ENCODE peak calls at places on chromosomes 12 and 14, in eight cellular contexts. I is MV-4-11, M is amniotic stem cell, L is HS-5, Z is astrocyte of the spinal cord, P is iPS-NIHi11, W is kidney epithelial cell, O is HS-27A. R is an unnamed sample.

GRCh38 chr14:55198749-55199148 is 7.4 kb upstream of the DLGAP5 start:
- DNase-seq in M (no peak), L (no peak), O (no peak), Z (no peak), I (no peak), P (no peak), W (no peak), R (no peak)

GRCh38 chr12:58918475-58918874 is 1.8 kb downstream of the LRIG3 start:
- DNase-seq in M (no peak), W (no peak), Z (peak; percentile 23), P (no peak), I (no peak), L (no peak), O (no peak), R (no peak)

GRCh38 chr14:94682061-94682516 is 69.9 kb downstream of the SERPINA3 start:
- DNase-seq in W (no peak), I (no peak), P (no peak), Z (peak; percentile 33), M (no peak), O (no peak), L (no peak), R (no peak)

GRCh38 chr14:53001787-53002378 is 51.0 kb upstream of the FERMT2 start:
- DNase-seq in P (no peak), I (no peak), M (no peak), Z (no peak), W (no peak), L (no peak), O (no peak), R (no peak)

GRCh38 chr14:29243355-29243754 is 476.8 kb downstream of the FOXG1 start:
- DNase-seq in I (no peak), M (no peak), O (no peak), L (no peak), Z (peak; percentile 48), W (no peak), P (no peak), R (no peak)

GRCh38 chr12:47591387-47591786 is 114.4 kb downstream of the RPAP3 start:
- DNase-seq in Z (peak; percentile 12), I (no peak), W (no peak), O (no peak), P (no peak), M (no peak), L (no peak), R (no peak)

GRCh38 chr14:33062881-33063280 is 124.2 kb downstream of the NPAS3 start:
- DNase-seq in I (no peak), M (no peak), O (no peak), P (no peak), Z (peak; percentile 82), W (no peak), L (peak; percentile 33), R (no peak)

GRCh38 chr14:92677087-92677668 is 71.2 kb downstream of the LGMN start:
- DNase-seq in O (no peak), Z (no peak), L (no peak), W (no peak), I (peak; percentile 98), M (no peak), P (no peak), R (no peak)

GRCh38 chr12:94622475-94622874 is 27.9 kb downstream of the TMCC3 start:
- DNase-seq in L (no peak), O (no peak), Z (peak; percentile 13), M (no peak), P (no peak), W (no peak), I (no peak), R (no peak)

GRCh38 chr14:22478670-22479069 is 110.4 kb downstream of the DAD1 start:
- DNase-seq in W (no peak), P (no peak), M (no peak), I (no peak), L (no peak), O (no peak), Z (peak; percentile 34), R (no peak)

GRCh38 chr12:68406134-68406576 is 74.0 kb upstream of the MDM1 start:
- DNase-seq in L (no peak), O (no peak), P (peak; percentile 56), Z (peak; percentile 84), M (no peak), I (no peak), W (no peak), R (no peak)

GRCh38 chr12:28017126-28017872 is 44.8 kb upstream of the PTHLH start:
- DNase-seq in I (no peak), L (no peak), Z (no peak), O (no peak), P (no peak), W (no peak), M (no peak), R (no peak)

GRCh38 chr12:121811434-121812319 is 7.9 kb downstream of the SETD1B start:
- DNase-seq in P (peak; percentile 92), Z (peak; percentile 71), O (no peak), M (peak; percentile 27), W (no peak), L (no peak), I (peak; percentile 48), R (peak; percentile 84)

GRCh38 chr12:2185751-2186341 is 133.1 kb downstream of the CACNA1C start:
- DNase-seq in L (no peak), M (no peak), O (no peak), I (no peak), W (no peak), Z (no peak), P (no peak), R (no peak)

GRCh38 chr12:86948851-86949250 is 692.7 kb upstream of the MGAT4C start:
- DNase-seq in P (no peak), W (no peak), O (no peak), L (no peak), M (no peak), I (no peak), Z (peak; percentile 6), R (no peak)

GRCh38 chr12:131194166-131194565 is 240.5 kb downstream of the ADGRD1 start:
- DNase-seq in M (no peak), I (no peak), P (peak; percentile 30), Z (no peak), W (no peak), O (no peak), L (no peak), R (no peak)

GRCh38 chr12:50110762-50111416 is 1.1 kb upstream of the COX14 start:
- DNase-seq in W (peak; percentile 53), L (no peak), M (no peak), Z (no peak), I (no peak), O (peak; percentile 38), P (peak; percentile 58), R (no peak)

GRCh38 chr12:111687255-111687654 is 1.4 kb downstream of the ACAD10 start:
- DNase-seq in P (no peak), I (no peak), W (no peak), L (no peak), O (no peak), Z (no peak), M (no peak), R (no peak)

GRCh38 chr12:30329281-30329680 is 366.4 kb downstream of the IPO8 start:
- DNase-seq in O (peak; percentile 60), I (no peak), W (no peak), P (no peak), M (no peak), L (peak; percentile 38), Z (peak; percentile 39), R (no peak)

GRCh38 chr12:10690906-10691305 is 17.1 kb upstream of the STYK1 start:
- DNase-seq in W (no peak), P (no peak), L (no peak), I (no peak), O (no peak), M (no peak), Z (no peak), R (no peak)

GRCh38 chr12:53065470-53065869 is 13.7 kb downstream of the SPRYD3 start:
- DNase-seq in L (no peak), I (no peak), W (no peak), O (no peak), M (no peak), Z (no peak), P (no peak), R (no peak)

GRCh38 chr12:10363922-10364838 is 25.7 kb downstream of the KLRK1 start:
- DNase-seq in W (no peak), I (peak; percentile 24), P (no peak), L (no peak), Z (peak; percentile 56), M (no peak), O (no peak), R (no peak)

GRCh38 chr14:84254205-84254788 is 1275.6 kb upstream of the FLRT2 start:
- DNase-seq in M (no peak), W (no peak), Z (no peak), O (no peak), I (no peak), P (peak; percentile 34), L (no peak), R (no peak)

GRCh38 chr12:115204957-115205754 is 521.2 kb upstream of the TBX3 start:
- DNase-seq in L (peak; percentile 14), I (peak; percentile 25), Z (peak; percentile 39), W (no peak), M (no peak), O (no peak), P (no peak), R (no peak)

GRCh38 chr12:102702447-102703114 is 214.5 kb downstream of the PAH start:
- DNase-seq in O (peak; percentile 60), M (no peak), L (peak; percentile 30), Z (peak; percentile 55), P (peak; percentile 71), W (no peak), I (peak; percentile 56), R (no peak)

GRCh38 chr14:99356031-99356430 is 84.0 kb upstream of the BCL11B start:
- DNase-seq in M (no peak), W (no peak), O (no peak), P (no peak), I (no peak), L (no peak), Z (no peak), R (no peak)

R was measured in progenitor cell of endocrine pancreas.